ENCODE peak calls at places on chromosomes 11 and 22, in four cellular contexts. D, A, W and R are unnamed samples.

GRCh38 chr11:68689737-68690625 is 5.6 kb downstream of the GAL start:
- DNase-seq in D (no peak), A (no peak), W (no peak), R (no peak)

GRCh38 chr11:62001450-62002178 is 34.2 kb upstream of the FTH1 start:
- DNase-seq in D (no peak), A (no peak), W (peak), R (peak)

GRCh38 chr11:59791639-59792038 is 18.9 kb downstream of the MRPL16 start:
- DNase-seq in D (no peak), A (no peak), W (no peak), R (no peak)

GRCh38 chr22:17712441-17712840 is 61.8 kb downstream of the BID start:
- DNase-seq in D (no peak), A (no peak), W (no peak), R (no peak)

GRCh38 chr11:36278531-36279245 is 10.5 kb downstream of the COMMD9 start:
- DNase-seq in D (no peak), A (no peak), W (no peak), R (no peak)

GRCh38 chr11:43567396-43567975 is 113.1 kb upstream of the HSD17B12 start:
- DNase-seq in D (peak), A (no peak), W (no peak), R (peak)

GRCh38 chr11:33624082-33624481 is 76.5 kb downstream of the C11orf91 start:
- DNase-seq in D (no peak), A (no peak), W (no peak), R (no peak)

GRCh38 chr11:1453611-1454386 is 32.8 kb downstream of the MOB2 start:
- DNase-seq in D (peak), A (no peak), W (peak), R (no peak)

GRCh38 chr22:17120711-17121234 is 387 bp downstream of the TMEM121B start:
- DNase-seq in D (no peak), A (peak), W (no peak), R (no peak)

GRCh38 chr22:19226428-19226827 is 47.9 kb upstream of the SLC25A1 start:
- DNase-seq in D (no peak), A (no peak), W (no peak), R (no peak)

GRCh38 chr11:95092549-95093324 is 3.1 kb downstream of the ENDOD1 start:
- DNase-seq in D (peak), A (no peak), W (peak), R (no peak)

GRCh38 chr11:64219354-64219684 is 6.7 kb downstream of the TRPT1 start:
- DNase-seq in D (no peak), A (no peak), W (no peak), R (no peak)

GRCh38 chr11:84549221-84549620 is 1077.9 kb downstream of the DLG2 start:
- DNase-seq in D (no peak), A (no peak), W (no peak), R (no peak)

GRCh38 chr11:119404872-119405271 is 18.1 kb downstream of the THY1 start:
- DNase-seq in D (no peak), A (no peak), W (no peak), R (no peak)

GRCh38 chr11:60831501-60832079 is 10.3 kb upstream of the CCDC86 start:
- DNase-seq in D (no peak), A (no peak), W (no peak), R (no peak)

GRCh38 chr22:35328472-35328885 is 28.8 kb downstream of the TOM1 start:
- DNase-seq in D (no peak), A (no peak), W (no peak), R (no peak)

GRCh38 chr11:15830730-15831443 is 525.5 kb downstream of the SOX6 start:
- DNase-seq in D (no peak), A (no peak), W (no peak), R (no peak)

GRCh38 chr11:64360403-64360980 is 1.5 kb downstream of the RPS6KA4 start:
- DNase-seq in D (no peak), A (no peak), W (no peak), R (no peak)

GRCh38 chr11:108069947-108070346 is 51.4 kb upstream of the ACAT1 start:
- DNase-seq in D (no peak), A (no peak), W (no peak), R (no peak)

GRCh38 chr11:86629070-86629706 is 43.2 kb downstream of the ME3 start:
- DNase-seq in D (no peak), A (no peak), W (no peak), R (no peak)

GRCh38 chr11:74685905-74686304 is 45.3 kb downstream of the CHRDL2 start:
- DNase-seq in D (no peak), A (no peak), W (peak), R (peak)

GRCh38 chr22:48251629-48252028 is 1489.2 kb downstream of the TBC1D22A start:
- DNase-seq in D (no peak), A (no peak), W (no peak), R (no peak)

GRCh38 chr22:19710020-19710768 is 4.1 kb upstream of the SEPTIN5 start:
- DNase-seq in D (no peak), A (no peak), W (no peak), R (no peak)

GRCh38 chr11:124799384-124800225 is 601 bp downstream of the MSANTD2 start:
- DNase-seq in D (peak), A (peak), W (peak), R (no peak)

GRCh38 chr11:130214861-130215530 is 55.4 kb downstream of the ST14 start:
- DNase-seq in D (no peak), A (no peak), W (no peak), R (no peak)

GRCh38 chr11:45145421-45146071 is 893 bp upstream of the PRDM11 start:
- DNase-seq in D (peak), A (no peak), W (peak), R (peak)

GRCh38 chr11:92227954-92228935 is 3.6 kb downstream of the FAT3 start:
- DNase-seq in D (no peak), A (no peak), W (no peak), R (no peak)

GRCh38 chr11:133164986-133165385 is 367.3 kb downstream of the OPCML start:
- DNase-seq in D (no peak), A (no peak), W (no peak), R (no peak)

GRCh38 chr22:22403771-22404170 is 104.8 kb downstream of the ZNF280B start:
- DNase-seq in D (peak), A (no peak), W (no peak), R (no peak)

GRCh38 chr22:35437038-35437437 is 37.1 kb downstream of the MCM5 start:
- DNase-seq in D (peak), A (no peak), W (no peak), R (no peak)

GRCh38 chr11:126624491-126624890 is 269.0 kb downstream of the ST3GAL4 start:
- DNase-seq in D (no peak), A (no peak), W (no peak), R (no peak)

GRCh38 chr11:62025429-62026105 is 58.1 kb upstream of the FTH1 start:
- DNase-seq in D (peak), A (no peak), W (peak), R (peak)

GRCh38 chr11:129580278-129580677 is 204.6 kb downstream of the BARX2 start:
- DNase-seq in D (no peak), A (no peak), W (no peak), R (no peak)

GRCh38 chr11:71179877-71180276 is 72.5 kb downstream of the SHANK2 start:
- DNase-seq in D (no peak), A (no peak), W (no peak), R (no peak)

GRCh38 chr11:67195971-67196418 is 70.3 kb upstream of the GRK2 start:
- DNase-seq in D (no peak), A (no peak), W (no peak), R (no peak)

GRCh38 chr11:2425506-2425905 is 18.8 kb downstream of the TRPM5 start:
- DNase-seq in D (no peak), A (no peak), W (no peak), R (no peak)